ENCODE peak calls at places on chromosomes 3 and 15, in ten cellular contexts. H is brain microvascular endothelial cell; X is H7; U is A673; Q is activated CD4-positive, alpha-beta T cell treated with anti-CD3 and anti-CD28 coated beads, Interleukin-2, amount 50 U/mL, for 48 hours; Y is spleen; F is activated naive CD4-positive, alpha-beta T cell; V is lung microvascular endothelial cell; A is stimulated activated CD4-positive, alpha-beta T cell treated with anti-CD3 and anti-CD28 coated beads, TNF-alpha, amount 100 ng/mL, for 1 hour; W is K562. I is an unnamed sample.

GRCh38 chr15:87755226-87755625 is 501.3 kb downstream of the NTRK3 start:
- DNase-seq in H (no peak), X (no peak), U (no peak), Q (no peak), Y (no peak), F (no peak), V (no peak), A (no peak), W (no peak), I (no peak)

GRCh38 chr3:66048051-66048395 is 9.3 kb upstream of the MAGI1 start:
- DNase-seq in H (no peak), X (no peak), U (no peak), Q (no peak), Y (no peak), F (no peak), V (no peak), A (no peak), W (no peak), I (no peak)

GRCh38 chr3:174413057-174413912 is 445.8 kb upstream of the NAALADL2 start:
- DNase-seq in H (no peak), X (peak; percentile 17), U (no peak), Q (no peak), Y (no peak), F (no peak), V (no peak), A (no peak), W (no peak), I (no peak)

GRCh38 chr3:18740631-18741583 is 315.8 kb upstream of the SATB1 start:
- DNase-seq in H (no peak), X (no peak), U (no peak), Q (peak; percentile 45), Y (no peak), F (no peak), V (no peak), A (peak; percentile 19), W (no peak), I (no peak)

GRCh38 chr15:70380484-70380883 is 282.8 kb upstream of the TLE3 start:
- DNase-seq in H (no peak), X (no peak), U (no peak), Q (no peak), Y (no peak), F (no peak), V (no peak), A (no peak), W (no peak), I (no peak)

GRCh38 chr3:104032283-104032682 is 1334.4 kb upstream of the ALCAM start:
- DNase-seq in H (peak; percentile 53), X (no peak), U (no peak), Q (no peak), Y (no peak), F (no peak), V (no peak), A (no peak), W (no peak), I (no peak)

GRCh38 chr15:69757186-69757585 is 304.6 kb downstream of the RPLP1 start:
- DNase-seq in H (no peak), X (no peak), U (no peak), Q (peak; percentile 72), Y (no peak), F (no peak), V (no peak), A (no peak), W (no peak), I (no peak)

GRCh38 chr3:138939563-138940241 is 7.2 kb downstream of the FOXL2 start:
- DNase-seq in H (no peak), X (peak; percentile 90), U (no peak), Q (no peak), Y (no peak), F (no peak), V (no peak), A (no peak), W (no peak), I (no peak)

GRCh38 chr3:16884084-16884747 is 539 bp upstream of the PLCL2 start:
- DNase-seq in H (no peak), X (peak; percentile 98), U (peak; percentile 53), Q (peak; percentile 81), Y (peak; percentile 94), F (peak; percentile 66), V (peak; percentile 84), A (no peak), W (peak; percentile 65), I (no peak)

GRCh38 chr3:130755666-130756065 is 9.0 kb upstream of the PIK3R4 start:
- DNase-seq in H (no peak), X (no peak), U (no peak), Q (no peak), Y (no peak), F (no peak), V (no peak), A (no peak), W (no peak), I (no peak)

GRCh38 chr15:55742498-55742926 is 440 bp downstream of the PRTG start:
- DNase-seq in H (peak; percentile 17), X (no peak), U (no peak), Q (peak; percentile 8), Y (no peak), F (no peak), V (peak; percentile 37), A (no peak), W (no peak), I (no peak)

GRCh38 chr3:195212033-195212748 is 58.8 kb downstream of the XXYLT1 start:
- DNase-seq in H (no peak), X (no peak), U (no peak), Q (no peak), Y (no peak), F (no peak), V (no peak), A (no peak), W (no peak), I (no peak)

GRCh38 chr3:146241523-146242240 is 9.2 kb downstream of the PLSCR4 start:
- DNase-seq in H (peak; percentile 92), X (no peak), U (peak; percentile 4), Q (no peak), Y (no peak), F (no peak), V (peak; percentile 89), A (no peak), W (no peak), I (no peak)

GRCh38 chr3:129481783-129482332 is 41.8 kb downstream of the IFT122 start:
- DNase-seq in H (peak; percentile 5), X (no peak), U (no peak), Q (peak; percentile 18), Y (no peak), F (peak; percentile 48), V (no peak), A (peak; percentile 29), W (peak; percentile 22), I (no peak)

GRCh38 chr3:14598143-14598569 is 53.4 kb upstream of the CCDC174 start:
- DNase-seq in H (peak; percentile 25), X (peak; percentile 75), U (peak; percentile 46), Q (peak; percentile 53), Y (peak; percentile 13), F (peak; percentile 8), V (peak; percentile 61), A (no peak), W (peak; percentile 58), I (no peak)

GRCh38 chr3:30720586-30721313 is 114.3 kb downstream of the TGFBR2 start:
- DNase-seq in H (peak; percentile 14), X (no peak), U (no peak), Q (no peak), Y (no peak), F (no peak), V (no peak), A (no peak), W (no peak), I (no peak)

GRCh38 chr3:158352551-158352950 is 218.4 kb upstream of the MLF1 start:
- DNase-seq in H (no peak), X (no peak), U (no peak), Q (no peak), Y (no peak), F (no peak), V (no peak), A (no peak), W (no peak), I (no peak)

GRCh38 chr15:31606261-31606669 is 279.6 kb downstream of the KLF13 start:
- DNase-seq in H (peak; percentile 10), X (no peak), U (no peak), Q (no peak), Y (no peak), F (no peak), V (no peak), A (no peak), W (no peak), I (no peak)

GRCh38 chr3:12303532-12303931 is 14.7 kb downstream of the PPARG start:
- DNase-seq in H (peak; percentile 88), X (no peak), U (no peak), Q (no peak), Y (no peak), F (no peak), V (no peak), A (no peak), W (no peak), I (no peak)

GRCh38 chr3:115503386-115503785 is 119.9 kb upstream of the GAP43 start:
- DNase-seq in H (no peak), X (no peak), U (peak; percentile 90), Q (no peak), Y (no peak), F (no peak), V (no peak), A (no peak), W (no peak), I (no peak)

GRCh38 chr3:115693868-115694267 is 70.6 kb downstream of the GAP43 start:
- DNase-seq in H (no peak), X (no peak), U (no peak), Q (no peak), Y (no peak), F (no peak), V (no peak), A (no peak), W (no peak), I (no peak)

GRCh38 chr15:85533949-85534543 is 153.6 kb downstream of the AKAP13 start:
- DNase-seq in H (no peak), X (no peak), U (no peak), Q (no peak), Y (no peak), F (no peak), V (no peak), A (no peak), W (no peak), I (no peak)

GRCh38 chr3:4849136-4849535 is 130.1 kb upstream of the BHLHE40 start:
- DNase-seq in H (no peak), X (no peak), U (no peak), Q (no peak), Y (no peak), F (no peak), V (no peak), A (no peak), W (no peak), I (no peak)

GRCh38 chr15:58329781-58330467 is 101.9 kb upstream of the LIPC start:
- DNase-seq in H (no peak), X (no peak), U (no peak), Q (no peak), Y (no peak), F (no peak), V (no peak), A (no peak), W (no peak), I (no peak)

GRCh38 chr3:124562769-124563168 is 167.5 kb upstream of the UMPS start:
- DNase-seq in H (no peak), X (no peak), U (no peak), Q (no peak), Y (no peak), F (no peak), V (no peak), A (no peak), W (no peak), I (no peak)

GRCh38 chr15:82014989-82015388 is 30.8 kb downstream of the MEX3B start:
- DNase-seq in H (no peak), X (no peak), U (no peak), Q (no peak), Y (no peak), F (no peak), V (no peak), A (no peak), W (no peak), I (no peak)